ENCODE peak calls at places on chromosomes 11 and 22, in nine cellular contexts. N is adrenal gland; K is GM23338; R is endothelial cell of umbilical vein; X is body of pancreas; F is A673; C is CD8-positive, alpha-beta memory T cell; Y is heart right ventricle; T is astrocyte. Z is an unnamed sample.

GRCh38 chr11:88301478-88302140 is 35.9 kb downstream of the CTSC start:
- DNase-seq in R (no peak), X (no peak), F (no peak), T (peak; percentile 77), C (no peak), Y (no peak), N (no peak), K (no peak), Z (no peak)

GRCh38 chr11:16818284-16818683 is 79.8 kb downstream of the C11orf58 start:
- DNase-seq in Y (no peak), F (no peak), R (peak; percentile 7), X (no peak), C (no peak), T (peak; percentile 8), K (no peak), N (no peak), Z (no peak)

GRCh38 chr11:107184936-107185335 is 166.7 kb upstream of the GUCY1A2 start:
- DNase-seq in T (no peak), C (no peak), N (no peak), R (no peak), F (no peak), X (no peak), Y (no peak), K (no peak), Z (no peak)

GRCh38 chr11:1085440-1086170 is 10.9 kb downstream of the MUC2 start:
- DNase-seq in Y (no peak), R (no peak), K (no peak), F (no peak), C (peak; percentile 30), T (no peak), X (peak; percentile 10), N (no peak), Z (no peak)

GRCh38 chr22:42299586-42300285 is 29.3 kb upstream of the TCF20 start:
- DNase-seq in Y (peak; percentile 27), N (no peak), T (no peak), R (no peak), X (no peak), F (peak; percentile 38), K (peak; percentile 84), C (peak; percentile 71), Z (peak; percentile 85)

GRCh38 chr11:91005458-91005857 is 782.6 kb upstream of the CHORDC1 start:
- DNase-seq in Y (no peak), F (no peak), N (no peak), C (no peak), X (no peak), K (no peak), T (no peak), R (no peak), Z (no peak)

GRCh38 chr11:12123177-12123576 is 12.8 kb downstream of the MICAL2 start:
- DNase-seq in T (peak; percentile 82), C (no peak), Y (no peak), K (no peak), N (no peak), F (no peak), X (no peak), R (no peak), Z (no peak)

GRCh38 chr11:18669211-18669593 is 29.4 kb upstream of the TMEM86A start:
- DNase-seq in N (no peak), K (no peak), Y (no peak), F (no peak), T (no peak), R (no peak), C (no peak), X (no peak), Z (no peak)

DNA sequence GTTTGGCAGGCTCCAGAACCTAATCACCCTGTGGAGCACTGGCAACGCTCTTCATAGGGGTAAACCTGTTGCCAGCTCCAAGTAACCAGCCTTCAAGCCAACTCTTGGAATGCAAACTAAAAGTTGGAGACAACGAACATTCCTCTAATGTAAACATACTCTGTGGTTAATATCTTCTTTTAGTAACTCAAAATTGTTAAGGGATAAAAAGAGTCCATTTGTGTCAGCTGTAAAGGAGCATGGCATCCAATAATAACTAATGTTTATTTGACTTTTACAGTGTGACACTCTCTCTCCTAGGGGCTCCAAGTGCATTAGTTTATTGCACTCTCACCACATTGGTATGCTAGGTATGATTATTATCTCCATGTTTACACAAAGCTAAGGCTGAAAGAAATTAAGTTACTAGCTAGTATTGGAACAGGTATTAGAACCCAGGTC is 31.0 kb upstream of the AMOTL1 start:
- DNase-seq in C (no peak), F (no peak), X (no peak), R (no peak), Y (no peak), K (no peak), T (peak; percentile 63), N (no peak), Z (no peak)
- H3K4me1 ChIP-seq in C (no peaks in the 10 kb centered on the region), F (peaks cover 41% of the 10 kb centered on the region), X (peaks cover 47% of the 10 kb centered on the region), R (peaks cover 51% of the 10 kb centered on the region), Y (peaks cover 23% of the 10 kb centered on the region), K (peaks cover 74% of the 10 kb centered on the region), T (peaks cover 36% of the 10 kb centered on the region), N (peaks cover 16% of the 10 kb centered on the region), Z (no peaks in the 10 kb centered on the region)

GRCh38 chr11:62611705-62612365 is 740 bp downstream of the EML3 start:
- DNase-seq in X (peak; percentile 65), R (peak; percentile 66), F (peak; percentile 68), C (peak; percentile 58), N (peak; percentile 58), Y (peak; percentile 59), K (peak; percentile 52), T (peak; percentile 60), Z (peak; percentile 52)

GRCh38 chr11:62610814-62611704 is 1.5 kb downstream of the EML3 start:
- DNase-seq in R (no peak), N (no peak), F (no peak), T (no peak), C (no peak), Y (no peak), K (no peak), X (no peak), Z (no peak)

GRCh38 chr11:62608776-62609175 is 3.8 kb downstream of the EML3 start:
- DNase-seq in N (no peak), F (no peak), X (no peak), R (no peak), C (no peak), Y (no peak), T (no peak), K (no peak), Z (no peak)

GRCh38 chr11:62612366-62613274 is at the start of the genes EML3 and ROM1:
- DNase-seq in X (peak; percentile 85), C (peak; percentile 93), R (peak; percentile 80), K (peak; percentile 97), Y (peak; percentile 92), F (peak; percentile 89), T (peak; percentile 48), N (peak; percentile 85), Z (peak; percentile 93)

DNA sequence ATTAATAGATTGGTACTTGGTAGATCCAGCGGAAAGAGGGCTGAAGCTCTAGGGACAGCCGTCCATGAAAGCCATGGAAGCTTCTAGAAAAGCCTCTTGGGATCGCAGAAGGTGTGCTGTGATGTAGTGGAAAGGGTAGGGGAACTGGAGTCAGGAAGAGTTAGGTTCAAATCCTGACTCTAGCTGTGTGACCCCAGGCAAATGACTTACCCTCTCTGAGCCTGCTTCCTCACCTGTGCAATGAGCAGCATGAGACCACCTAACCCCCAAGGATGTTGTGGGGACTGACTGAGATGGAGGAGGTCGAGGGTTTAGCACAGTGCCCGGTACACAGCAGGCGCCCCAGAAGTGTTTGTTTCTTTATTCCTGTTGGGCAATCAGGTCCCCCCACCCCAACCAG is 2.2 kb downstream of the EML3 start:
- DNase-seq in T (no peak), K (no peak), Y (no peak), F (no peak), X (no peak), R (no peak), C (no peak), N (no peak), Z (no peak)
- H3K4me3 ChIP-seq in T (no peak overlapping the region), K (no peak overlapping the region), Y (no peak overlapping the region), F (no peak overlapping the region), X (no peak overlapping the region), R (no peak overlapping the region), C (no peak overlapping the region), N (no peak overlapping the region), Z (no peak overlapping the region)

GRCh38 chr22:37169947-37170688 is 17.9 kb downstream of the C1QTNF6 start:
- DNase-seq in R (no peak), F (no peak), T (no peak), Y (no peak), K (no peak), X (peak; percentile 7), N (peak; percentile 14), C (no peak), Z (peak; percentile 43)

GRCh38 chr22:37174964-37175363 is 13.1 kb downstream of the C1QTNF6 start:
- DNase-seq in K (no peak), T (no peak), F (no peak), R (no peak), C (no peak), X (no peak), N (no peak), Y (no peak), Z (no peak)

GRCh38 chr22:37173709-37174108 is 14.3 kb downstream of the C1QTNF6 start:
- DNase-seq in N (peak; percentile 49), R (no peak), C (no peak), K (no peak), T (no peak), F (no peak), X (peak; percentile 13), Y (no peak), Z (no peak)

GRCh38 chr22:37171662-37172061 is 16.4 kb downstream of the C1QTNF6 start:
- DNase-seq in C (no peak), F (no peak), R (no peak), N (no peak), K (no peak), T (no peak), Y (no peak), X (no peak), Z (no peak)

DNA sequence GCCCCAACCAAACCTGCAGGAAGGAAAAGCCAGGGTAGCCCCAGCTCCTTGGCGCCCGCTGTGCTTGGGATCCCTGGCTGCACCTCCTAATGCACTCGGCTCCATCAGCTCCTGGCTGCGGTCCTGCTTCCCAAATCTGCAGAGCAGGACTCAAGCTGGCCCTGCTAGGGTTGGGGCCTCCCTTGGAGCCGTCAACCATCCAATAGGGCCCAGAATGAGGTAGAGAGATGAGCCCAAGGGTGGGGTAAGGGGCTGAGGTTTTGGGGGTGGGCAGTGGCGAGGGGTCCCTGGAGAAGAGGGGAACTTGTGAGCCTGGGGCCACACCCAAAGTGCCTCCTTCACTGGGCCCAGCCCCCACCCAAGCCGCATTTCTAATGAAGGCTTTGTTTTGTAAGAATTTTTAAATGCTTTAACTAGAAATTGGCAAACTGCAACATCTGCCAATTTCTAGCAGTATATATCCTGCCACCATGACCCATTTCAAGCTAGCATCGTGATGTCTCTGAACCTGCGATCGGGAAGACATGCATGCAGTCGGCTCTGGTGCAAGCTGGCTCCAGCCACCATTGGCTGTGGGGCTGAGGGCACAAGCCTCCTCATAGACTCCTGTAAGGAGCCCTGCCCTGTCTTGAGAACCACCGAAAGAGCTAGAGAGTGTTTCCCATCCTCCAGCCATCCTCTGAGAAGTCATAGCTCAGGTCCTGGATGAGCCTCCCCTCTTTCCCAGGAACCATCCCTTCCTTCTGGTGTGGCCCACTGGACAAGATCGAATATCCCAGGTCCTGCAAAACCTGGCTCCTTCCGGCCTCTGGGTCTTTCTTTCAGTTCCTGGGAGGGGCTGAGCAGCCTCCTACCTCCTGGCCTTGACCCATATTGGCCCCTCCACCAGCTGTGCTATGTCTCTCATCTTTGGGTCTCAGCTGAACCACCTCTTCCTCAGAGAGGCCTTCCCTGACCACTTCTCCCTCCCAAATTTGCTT is 15.5 kb downstream of the C1QTNF6 start:
- DNase-seq in X (peak; percentile 8), Y (no peak), N (peak; percentile 14), K (no peak), C (no peak), R (no peak), T (no peak), F (no peak), Z (no peak)
- H3K4me1 ChIP-seq in X (peaks cover 4% of the 10 kb centered on the region), Y (peaks cover 30% of the 10 kb centered on the region), N (peaks cover 45% of the 10 kb centered on the region), K (peaks cover 15% of the 10 kb centered on the region), C (peaks cover 39% of the 10 kb centered on the region), R (peaks cover 18% of the 10 kb centered on the region), T (peaks cover 14% of the 10 kb centered on the region), F (no peaks in the 10 kb centered on the region), Z (peaks cover 10% of the 10 kb centered on the region)

GRCh38 chr11:44564198-44564597 is 1.3 kb upstream of the CD82 start:
- DNase-seq in K (no peak), N (peak; percentile 55), X (peak; percentile 54), T (peak; percentile 22), C (no peak), Y (peak; percentile 38), F (no peak), R (no peak), Z (peak; percentile 83)
- H3K4me3 ChIP-seq in K (no peak overlapping the region), N (no peak overlapping the region), X (no peak overlapping the region), T (peak overlapping the region; percentile 55), C (no peak overlapping the region), Y (peak overlapping the region; percentile 65), F (peak overlapping the region; percentile 54), R (no peak overlapping the region), Z (no peak overlapping the region)

Z was measured in Peyer's patch.